ENCODE peak calls at places on chromosomes 11 and 22, in seven cellular contexts. One of them, this sample, is unnamed.

GRCh38 chr22:32880906-32881596 is 79.5 kb downstream of the TIMP3 start:
- DNase-seq in mucosa of descending colon: peak
- DNase-seq in transverse colon: peak
- DNase-seq in A673: peak
- DNase-seq in tibial artery: no peak
- DNase-seq in WERI-Rb-1: peak
- DNase-seq in testis: peak
- DNase-seq in this sample: no peak

GRCh38 chr11:2289859-2290258 is 11.9 kb downstream of the C11orf21 start:
- DNase-seq in testis: peak
- DNase-seq in mucosa of descending colon: no peak
- DNase-seq in tibial artery: no peak
- DNase-seq in WERI-Rb-1: no peak
- DNase-seq in transverse colon: no peak
- DNase-seq in A673: no peak
- DNase-seq in this sample: no peak

GRCh38 chr11:5280582-5281102 is 10.9 kb upstream of the HBE1 start:
- DNase-seq in testis: peak
- DNase-seq in tibial artery: peak
- DNase-seq in mucosa of descending colon: no peak
- DNase-seq in A673: peak
- DNase-seq in WERI-Rb-1: no peak
- DNase-seq in transverse colon: no peak
- DNase-seq in this sample: peak

GRCh38 chr11:95415837-95416288 is 184.9 kb upstream of the SESN3 start:
- DNase-seq in A673: no peak
- DNase-seq in mucosa of descending colon: no peak
- DNase-seq in testis: no peak
- DNase-seq in tibial artery: no peak
- DNase-seq in WERI-Rb-1: no peak
- DNase-seq in transverse colon: no peak
- DNase-seq in this sample: no peak

GRCh38 chr11:10605941-10606381 is 37.5 kb upstream of the LYVE1 start:
- DNase-seq in WERI-Rb-1: no peak
- DNase-seq in mucosa of descending colon: no peak
- DNase-seq in transverse colon: peak
- DNase-seq in testis: peak
- DNase-seq in A673: peak
- DNase-seq in tibial artery: peak
- DNase-seq in this sample: no peak

GRCh38 chr11:107908211-107908610 is 20.0 kb upstream of the RAB39A start:
- DNase-seq in testis: no peak
- DNase-seq in tibial artery: no peak
- DNase-seq in transverse colon: no peak
- DNase-seq in A673: no peak
- DNase-seq in mucosa of descending colon: no peak
- DNase-seq in WERI-Rb-1: no peak
- DNase-seq in this sample: no peak

GRCh38 chr11:61756452-61757212 is 4.2 kb downstream of the MYRF start:
- DNase-seq in tibial artery: no peak
- DNase-seq in testis: no peak
- DNase-seq in transverse colon: peak
- DNase-seq in A673: peak
- DNase-seq in mucosa of descending colon: peak
- DNase-seq in WERI-Rb-1: no peak
- DNase-seq in this sample: no peak

GRCh38 chr11:76074178-76075112 is 131.9 kb downstream of the WNT11 start:
- DNase-seq in WERI-Rb-1: no peak
- DNase-seq in testis: no peak
- DNase-seq in tibial artery: no peak
- DNase-seq in mucosa of descending colon: no peak
- DNase-seq in transverse colon: no peak
- DNase-seq in A673: peak
- DNase-seq in this sample: no peak

GRCh38 chr22:21000215-21000986 is 1.5 kb downstream of the THAP7 start:
- DNase-seq in tibial artery: no peak
- DNase-seq in testis: no peak
- DNase-seq in A673: no peak
- DNase-seq in mucosa of descending colon: no peak
- DNase-seq in WERI-Rb-1: no peak
- DNase-seq in transverse colon: no peak
- DNase-seq in this sample: peak

GRCh38 chr11:19876750-19877149 is 164.1 kb downstream of the NAV2 start:
- DNase-seq in transverse colon: no peak
- DNase-seq in mucosa of descending colon: no peak
- DNase-seq in WERI-Rb-1: no peak
- DNase-seq in testis: no peak
- DNase-seq in tibial artery: no peak
- DNase-seq in A673: no peak
- DNase-seq in this sample: no peak

GRCh38 chr11:116891746-116892145 is 54.3 kb upstream of the APOA1 start:
- DNase-seq in tibial artery: no peak
- DNase-seq in WERI-Rb-1: no peak
- DNase-seq in testis: no peak
- DNase-seq in mucosa of descending colon: no peak
- DNase-seq in A673: no peak
- DNase-seq in transverse colon: no peak
- DNase-seq in this sample: no peak

GRCh38 chr11:8814923-8815240 is 96.1 kb upstream of the AKIP1 start:
- DNase-seq in mucosa of descending colon: no peak
- DNase-seq in transverse colon: no peak
- DNase-seq in tibial artery: no peak
- DNase-seq in A673: no peak
- DNase-seq in testis: no peak
- DNase-seq in WERI-Rb-1: no peak
- DNase-seq in this sample: no peak

GRCh38 chr11:2267306-2267861 is 3.0 kb downstream of the ASCL2 start:
- DNase-seq in mucosa of descending colon: peak
- DNase-seq in A673: no peak
- DNase-seq in testis: peak
- DNase-seq in WERI-Rb-1: no peak
- DNase-seq in tibial artery: no peak
- DNase-seq in transverse colon: no peak
- DNase-seq in this sample: no peak

GRCh38 chr11:89456681-89457080 is 34.5 kb downstream of the NOX4 start:
- DNase-seq in testis: no peak
- DNase-seq in tibial artery: no peak
- DNase-seq in mucosa of descending colon: no peak
- DNase-seq in A673: no peak
- DNase-seq in WERI-Rb-1: no peak
- DNase-seq in transverse colon: no peak
- DNase-seq in this sample: no peak

GRCh38 chr22:22942511-22943329 is 55.1 kb downstream of the IGLL5 start:
- DNase-seq in A673: peak
- DNase-seq in mucosa of descending colon: peak
- DNase-seq in testis: peak
- DNase-seq in tibial artery: peak
- DNase-seq in WERI-Rb-1: peak
- DNase-seq in transverse colon: peak
- DNase-seq in this sample: no peak

GRCh38 chr11:11876458-11876857 is 34.7 kb downstream of the USP47 start:
- DNase-seq in A673: peak
- DNase-seq in tibial artery: no peak
- DNase-seq in testis: no peak
- DNase-seq in mucosa of descending colon: no peak
- DNase-seq in transverse colon: no peak
- DNase-seq in WERI-Rb-1: no peak
- DNase-seq in this sample: no peak

GRCh38 chr22:27670701-27671412 is 130.7 kb downstream of the MN1 start:
- DNase-seq in mucosa of descending colon: peak
- DNase-seq in WERI-Rb-1: peak
- DNase-seq in testis: peak
- DNase-seq in tibial artery: no peak
- DNase-seq in transverse colon: peak
- DNase-seq in A673: peak
- DNase-seq in this sample: no peak

GRCh38 chr11:9825315-9825714 is 161.4 kb downstream of the SWAP70 start:
- DNase-seq in WERI-Rb-1: no peak
- DNase-seq in testis: no peak
- DNase-seq in tibial artery: no peak
- DNase-seq in transverse colon: no peak
- DNase-seq in A673: no peak
- DNase-seq in mucosa of descending colon: no peak
- DNase-seq in this sample: no peak

GRCh38 chr11:12017243-12017678 is 8.8 kb upstream of the DKK3 start:
- DNase-seq in WERI-Rb-1: no peak
- DNase-seq in mucosa of descending colon: no peak
- DNase-seq in tibial artery: no peak
- DNase-seq in testis: no peak
- DNase-seq in A673: no peak
- DNase-seq in transverse colon: no peak
- DNase-seq in this sample: no peak

GRCh38 chr11:76609736-76610370 is 60.7 kb downstream of the LRRC32 start:
- DNase-seq in testis: no peak
- DNase-seq in mucosa of descending colon: no peak
- DNase-seq in transverse colon: no peak
- DNase-seq in tibial artery: no peak
- DNase-seq in WERI-Rb-1: no peak
- DNase-seq in A673: peak
- DNase-seq in this sample: no peak

GRCh38 chr11:128906185-128907065 is 15.3 kb downstream of the KCNJ5 start:
- DNase-seq in transverse colon: no peak
- DNase-seq in testis: no peak
- DNase-seq in tibial artery: no peak
- DNase-seq in mucosa of descending colon: peak
- DNase-seq in WERI-Rb-1: no peak
- DNase-seq in A673: no peak
- DNase-seq in this sample: no peak
- TF ChIP-seq CTCF in transverse colon: no peak
- TF ChIP-seq CTCF in testis: no peak
- TF ChIP-seq CTCF in tibial artery: no peak
- TF ChIP-seq CTCF in mucosa of descending colon: no peak
- TF ChIP-seq CTCF in WERI-Rb-1: no peak
- TF ChIP-seq CTCF in A673: no peak
- TF ChIP-seq CTCF in this sample: no peak

DNA sequence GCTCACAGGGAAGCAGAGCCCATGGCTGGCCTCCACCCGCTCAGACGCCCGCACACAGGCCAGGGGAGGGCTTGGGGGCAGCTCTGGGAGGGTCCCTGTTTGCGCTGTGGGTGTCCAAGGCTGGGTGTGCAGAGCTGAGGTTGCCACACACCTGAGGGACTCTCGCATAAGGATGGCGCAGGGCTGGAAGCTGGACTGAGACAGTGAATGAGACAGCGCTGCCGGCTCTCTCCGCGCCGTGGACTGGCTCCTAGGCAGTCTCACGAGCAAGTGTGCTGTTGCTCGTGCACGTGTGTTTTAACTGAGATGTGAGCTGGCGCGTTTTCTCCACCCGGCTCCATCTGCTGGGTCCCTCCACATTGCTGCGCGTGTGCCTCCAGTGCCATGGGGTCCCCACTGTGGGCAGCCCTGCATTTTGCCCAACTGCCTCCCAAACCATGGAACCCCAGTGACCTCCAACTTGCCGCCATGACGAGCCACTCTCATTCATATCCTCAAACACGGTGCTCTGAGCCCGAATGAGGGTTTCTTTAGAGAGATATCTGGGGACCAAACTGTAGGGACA is 4.2 kb upstream of the BID start:
- DNase-seq in WERI-Rb-1: no peak
- DNase-seq in transverse colon: no peak
- DNase-seq in mucosa of descending colon: no peak
- DNase-seq in tibial artery: no peak
- DNase-seq in A673: no peak
- DNase-seq in testis: no peak
- DNase-seq in this sample: no peak
- H3K4me3 ChIP-seq in WERI-Rb-1: no peak
- H3K4me3 ChIP-seq in transverse colon: no peak
- H3K4me3 ChIP-seq in mucosa of descending colon: no peak
- H3K4me3 ChIP-seq in tibial artery: no peak
- H3K4me3 ChIP-seq in A673: no peak
- H3K4me3 ChIP-seq in testis: no peak
- H3K4me3 ChIP-seq in this sample: no peak

GRCh38 chr22:46997311-46997970 is 235.0 kb downstream of the TBC1D22A start:
- DNase-seq in mucosa of descending colon: no peak
- DNase-seq in testis: no peak
- DNase-seq in WERI-Rb-1: no peak
- DNase-seq in A673: no peak
- DNase-seq in transverse colon: no peak
- DNase-seq in tibial artery: no peak
- DNase-seq in this sample: no peak

GRCh38 chr22:46995501-46996360 is 233.3 kb downstream of the TBC1D22A start:
- DNase-seq in A673: no peak
- DNase-seq in testis: no peak
- DNase-seq in transverse colon: no peak
- DNase-seq in mucosa of descending colon: no peak
- DNase-seq in WERI-Rb-1: no peak
- DNase-seq in tibial artery: no peak
- DNase-seq in this sample: no peak

GRCh38 chr22:46994983-46995382 is 232.5 kb downstream of the TBC1D22A start:
- DNase-seq in transverse colon: no peak
- DNase-seq in WERI-Rb-1: no peak
- DNase-seq in tibial artery: no peak
- DNase-seq in A673: no peak
- DNase-seq in testis: no peak
- DNase-seq in mucosa of descending colon: no peak
- DNase-seq in this sample: no peak

GRCh38 chr22:46998346-46998745 is 235.9 kb downstream of the TBC1D22A start:
- DNase-seq in transverse colon: no peak
- DNase-seq in tibial artery: no peak
- DNase-seq in testis: no peak
- DNase-seq in WERI-Rb-1: no peak
- DNase-seq in mucosa of descending colon: no peak
- DNase-seq in A673: no peak
- DNase-seq in this sample: no peak

GRCh38 chr22:46996595-46997310 is 234.3 kb downstream of the TBC1D22A start:
- DNase-seq in WERI-Rb-1: peak
- DNase-seq in transverse colon: no peak
- DNase-seq in tibial artery: no peak
- DNase-seq in A673: peak
- DNase-seq in testis: no peak
- DNase-seq in mucosa of descending colon: no peak
- DNase-seq in this sample: no peak
- TF ChIP-seq CTCF in WERI-Rb-1: peak
- TF ChIP-seq CTCF in transverse colon: no peak
- TF ChIP-seq CTCF in tibial artery: no peak
- TF ChIP-seq CTCF in A673: peak
- TF ChIP-seq CTCF in testis: no peak
- TF ChIP-seq CTCF in mucosa of descending colon: no peak
- TF ChIP-seq CTCF in this sample: peak

GRCh38 chr11:120675171-120675570 is 163.6 kb downstream of the GRIK4 start:
- DNase-seq in testis: no peak
- DNase-seq in A673: no peak
- DNase-seq in WERI-Rb-1: no peak
- DNase-seq in transverse colon: no peak
- DNase-seq in mucosa of descending colon: no peak
- DNase-seq in tibial artery: no peak
- DNase-seq in this sample: no peak

GRCh38 chr11:120680322-120680721 is 168.8 kb downstream of the GRIK4 start:
- DNase-seq in transverse colon: no peak
- DNase-seq in testis: no peak
- DNase-seq in tibial artery: no peak
- DNase-seq in mucosa of descending colon: no peak
- DNase-seq in A673: no peak
- DNase-seq in WERI-Rb-1: no peak
- DNase-seq in this sample: no peak

DNA sequence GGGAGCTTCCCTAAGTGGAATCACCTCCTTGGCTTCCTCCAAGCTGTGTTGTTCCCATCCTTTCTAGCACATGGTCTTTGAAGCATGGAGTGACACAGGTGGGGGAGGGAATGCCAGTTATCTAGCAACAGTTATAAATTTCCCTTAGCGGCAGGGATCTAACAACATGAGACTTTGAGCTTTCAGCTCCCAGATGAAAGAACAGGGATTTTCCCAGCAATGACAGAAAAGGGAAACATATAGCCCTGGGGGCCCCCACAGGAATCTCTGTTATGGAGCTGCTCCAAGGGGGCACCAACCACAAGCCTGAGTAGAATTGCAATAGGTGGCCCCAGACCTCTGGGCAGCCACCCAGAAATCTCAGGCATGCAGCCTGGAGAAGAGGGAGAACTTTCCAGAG is 163.0 kb downstream of the GRIK4 start:
- DNase-seq in mucosa of descending colon: no peak
- DNase-seq in tibial artery: no peak
- DNase-seq in transverse colon: no peak
- DNase-seq in WERI-Rb-1: no peak
- DNase-seq in testis: no peak
- DNase-seq in A673: no peak
- DNase-seq in this sample: no peak
- H3K4me3 ChIP-seq in mucosa of descending colon: no peak
- H3K4me3 ChIP-seq in tibial artery: no peak
- H3K4me3 ChIP-seq in transverse colon: no peak
- H3K4me3 ChIP-seq in WERI-Rb-1: no peak
- H3K4me3 ChIP-seq in testis: no peak
- H3K4me3 ChIP-seq in A673: no peak
- H3K4me3 ChIP-seq in this sample: no peak